ENCODE peak calls at places on chromosomes 6 and 20, in ten cellular contexts. S is lower lobe of right lung; L is tibial nerve; E is CD8-positive, alpha-beta T cell; H is ascending aorta; I is GM06990; D is uterus; Y is pancreas; C is adrenal gland; A is upper lobe of right lung. Q is an unnamed sample. For H3K27me3, the result is how much of the 10 kb centered on the place peaks cover.

GRCh38 chr6:149158076-149158475 is 159.4 kb upstream of the TAB2 start:
- DNase-seq in S (no peak), L (no peak), E (no peak), H (no peak), I (no peak), D (no peak), Y (no peak), C (no peak), A (no peak), Q (no peak)

GRCh38 chr20:12152996-12153395 is 235.3 kb downstream of the BTBD3 start:
- DNase-seq in S (no peak), L (no peak), E (no peak), H (no peak), I (no peak), D (no peak), Y (no peak), C (no peak), A (no peak), Q (no peak)

GRCh38 chr6:35722121-35722761 is 14.6 kb upstream of the ARMC12 start:
- DNase-seq in S (no peak), L (peak), E (no peak), H (no peak), I (no peak), D (peak), Y (no peak), C (peak), A (peak), Q (peak)

GRCh38 chr6:55578537-55579363 is at the start of gene HMGCLL1:
- DNase-seq in S (peak), L (no peak), E (no peak), H (no peak), I (peak), D (peak), Y (peak), C (peak), A (peak), Q (no peak)

GRCh38 chr6:65259080-65259479 is 447.9 kb downstream of the EYS start:
- DNase-seq in S (no peak), L (no peak), E (no peak), H (no peak), I (no peak), D (no peak), Y (no peak), C (no peak), A (no peak), Q (no peak)

GRCh38 chr6:156780962-156781705 is 4.0 kb downstream of the ARID1B start:
- DNase-seq in S (no peak), L (no peak), E (no peak), H (no peak), I (no peak), D (no peak), Y (no peak), C (no peak), A (no peak), Q (no peak)

GRCh38 chr20:51995038-51995437 is 192.7 kb upstream of the SALL4 start:
- DNase-seq in S (no peak), L (no peak), E (no peak), H (no peak), I (no peak), D (no peak), Y (no peak), C (no peak), A (no peak), Q (no peak)

GRCh38 chr6:136510299-136510698 is 39.9 kb downstream of the MAP7 start:
- DNase-seq in S (no peak), L (no peak), E (no peak), H (no peak), I (no peak), D (no peak), Y (no peak), C (no peak), A (no peak), Q (no peak)

GRCh38 chr20:63896136-63896890 is 1.4 kb downstream of the DNAJC5 start:
- DNase-seq in S (peak), L (peak), E (peak), H (no peak), I (peak), D (no peak), Y (peak), C (peak), A (peak), Q (peak)

GRCh38 chr6:148435386-148435785 is 92.7 kb downstream of the SASH1 start:
- DNase-seq in S (no peak), L (no peak), E (no peak), H (no peak), I (no peak), D (no peak), Y (no peak), C (no peak), A (no peak), Q (no peak)

GRCh38 chr6:149271348-149272340 is 45.9 kb upstream of the TAB2 start:
- DNase-seq in S (peak), L (peak), E (peak), H (no peak), I (peak), D (no peak), Y (no peak), C (peak), A (no peak), Q (no peak)

GRCh38 chr6:42333622-42334021 is 116.0 kb upstream of the MRPS10 start:
- DNase-seq in S (no peak), L (no peak), E (no peak), H (no peak), I (no peak), D (no peak), Y (no peak), C (peak), A (no peak), Q (no peak)

GRCh38 chr6:13915566-13916229 is 9.1 kb upstream of the RNF182 start:
- DNase-seq in S (no peak), L (no peak), E (no peak), H (no peak), I (no peak), D (no peak), Y (no peak), C (no peak), A (no peak), Q (no peak)

GRCh38 chr6:166307082-166307980 is 861 bp downstream of the PRR18 start:
- DNase-seq in S (no peak), L (no peak), E (no peak), H (no peak), I (peak), D (no peak), Y (no peak), C (no peak), A (no peak), Q (no peak)

GRCh38 chr6:149545258-149545753 is 537 bp downstream of the PPIL4 start:
- DNase-seq in S (peak), L (peak), E (peak), H (no peak), I (peak), D (peak), Y (peak), C (peak), A (peak), Q (peak)

GRCh38 chr6:79671605-79672266 is 40.6 kb downstream of the SH3BGRL2 start:
- DNase-seq in S (peak), L (no peak), E (peak), H (no peak), I (no peak), D (no peak), Y (peak), C (peak), A (peak), Q (peak)

GRCh38 chr20:48147326-48147725 is 362.0 kb upstream of the SULF2 start:
- DNase-seq in S (no peak), L (no peak), E (no peak), H (no peak), I (no peak), D (no peak), Y (no peak), C (no peak), A (no peak), Q (no peak)

GRCh38 chr6:149500085-149500484 is 15.3 kb upstream of the ZC3H12D start:
- DNase-seq in S (no peak), L (no peak), E (no peak), H (no peak), I (no peak), D (no peak), Y (no peak), C (no peak), A (no peak), Q (no peak)

GRCh38 chr20:17177341-17177740 is 49.5 kb upstream of the PCSK2 start:
- DNase-seq in S (no peak), L (no peak), E (no peak), H (no peak), I (no peak), D (no peak), Y (no peak), C (no peak), A (no peak), Q (no peak)

GRCh38 chr6:106387875-106388274 is 27.4 kb downstream of the CRYBG1 start:
- DNase-seq in S (no peak), L (no peak), E (no peak), H (no peak), I (no peak), D (no peak), Y (no peak), C (no peak), A (no peak), Q (no peak)

GRCh38 chr6:32558426-32559057 is 28.5 kb upstream of the HLA-DRB5 start:
- DNase-seq in S (no peak), L (no peak), E (no peak), H (no peak), I (no peak), D (no peak), Y (no peak), C (no peak), A (no peak), Q (no peak)

GRCh38 chr6:79719248-79719975 is 88.3 kb downstream of the SH3BGRL2 start:
- DNase-seq in S (no peak), L (no peak), E (no peak), H (no peak), I (no peak), D (no peak), Y (no peak), C (no peak), A (no peak), Q (peak)

GRCh38 chr6:73704260-73704659 is 8.3 kb downstream of the CD109 start:
- DNase-seq in S (no peak), L (peak), E (no peak), H (no peak), I (no peak), D (no peak), Y (no peak), C (no peak), A (no peak), Q (no peak)

GRCh38 chr20:31484001-31484400 is 8.9 kb downstream of the REM1 start:
- DNase-seq in S (no peak), L (no peak), E (no peak), H (no peak), I (no peak), D (peak), Y (no peak), C (no peak), A (no peak), Q (no peak)

GRCh38 chr6:157514659-157515496 is 133.9 kb downstream of the ZDHHC14 start:
- DNase-seq in S (no peak), L (no peak), E (no peak), H (no peak), I (no peak), D (no peak), Y (no peak), C (peak), A (no peak), Q (no peak)

GRCh38 chr20:59571591-59572314 is 32.6 kb upstream of the PHACTR3 start:
- DNase-seq in S (peak), L (peak), E (peak), H (no peak), I (peak), D (peak), Y (peak), C (peak), A (peak), Q (peak)

GRCh38 chr20:43438578-43439316 is 18.9 kb upstream of the SRSF6 start:
- DNase-seq in S (no peak), L (no peak), E (no peak), H (no peak), I (peak), D (no peak), Y (no peak), C (peak), A (no peak), Q (no peak)

GRCh38 chr6:161407115-161407514 is 133.3 kb upstream of the AGPAT4 start:
- DNase-seq in S (no peak), L (no peak), E (no peak), H (no peak), I (no peak), D (no peak), Y (no peak), C (no peak), A (no peak), Q (no peak)

GRCh38 chr6:81589465-81590313 is 162.8 kb downstream of the TENT5A start:
- DNase-seq in S (no peak), L (no peak), E (no peak), H (no peak), I (no peak), D (no peak), Y (no peak), C (no peak), A (no peak), Q (peak)

GRCh38 chr6:110446405-110446804 is 30.0 kb downstream of the SLC22A16 start:
- DNase-seq in S (no peak), L (no peak), E (no peak), H (no peak), I (no peak), D (no peak), Y (no peak), C (no peak), A (no peak), Q (no peak)

GRCh38 chr20:49594143-49594928 is 26.4 kb upstream of the PTGIS start:
- DNase-seq in S (no peak), L (peak), E (no peak), H (no peak), I (no peak), D (peak), Y (no peak), C (no peak), A (no peak), Q (peak)

GRCh38 chr6:125986956-125987617 is 747 bp downstream of the TRMT11 start:
- DNase-seq in S (no peak), L (no peak), E (no peak), H (no peak), I (no peak), D (no peak), Y (no peak), C (no peak), A (no peak), Q (no peak)

GRCh38 chr20:61748376-61748775 is 317.3 kb downstream of the TAF4 start:
- DNase-seq in S (no peak), L (no peak), E (no peak), H (no peak), I (no peak), D (no peak), Y (no peak), C (no peak), A (no peak), Q (no peak)

GRCh38 chr6:18139935-18140621 is 14.8 kb downstream of the TPMT start:
- DNase-seq in S (no peak), L (no peak), E (no peak), H (no peak), I (no peak), D (no peak), Y (no peak), C (no peak), A (no peak), Q (no peak)

GRCh38 chr6:159213401-159213800 is 44.2 kb downstream of the FNDC1 start:
- DNase-seq in S (no peak), L (no peak), E (no peak), H (no peak), I (no peak), D (no peak), Y (no peak), C (no peak), A (no peak), Q (no peak)

GRCh38 chr20:21185849-21186248 is 60.0 kb downstream of the KIZ start:
- DNase-seq in S (no peak), L (no peak), E (no peak), H (no peak), I (no peak), D (no peak), Y (no peak), C (no peak), A (no peak), Q (no peak)

GRCh38 chr6:53651149-53651763 is 14.3 kb downstream of the KLHL31 start:
- DNase-seq in S (peak), L (peak), E (peak), H (no peak), I (no peak), D (peak), Y (peak), C (peak), A (no peak), Q (peak)

DNA sequence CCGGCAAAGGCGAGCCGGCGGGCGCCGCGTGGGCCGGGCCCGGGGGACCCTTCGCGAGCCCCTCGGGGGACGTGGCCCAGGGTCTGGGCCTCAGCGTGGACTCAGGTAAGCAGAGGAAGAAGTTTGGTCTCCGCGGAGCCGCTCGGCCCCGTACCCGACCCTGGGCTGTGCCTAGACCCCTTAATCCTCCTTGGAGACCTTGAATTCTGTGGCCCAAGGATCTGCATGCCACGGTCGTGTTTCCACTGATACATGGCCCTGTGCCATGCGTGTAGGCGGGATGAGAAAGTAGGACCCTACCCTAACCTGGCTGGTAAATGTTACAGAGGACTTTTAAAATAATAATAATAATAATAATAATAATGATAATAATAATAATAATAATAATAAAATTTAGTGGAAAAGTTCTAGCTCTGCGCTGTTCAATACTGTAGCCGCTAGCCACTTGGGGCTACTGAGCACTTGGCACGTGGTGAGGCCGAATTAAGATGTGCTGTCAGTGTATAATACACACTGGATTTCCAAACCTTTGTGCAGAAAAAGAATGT is 5.7 kb downstream of the VGLL2 start:
- DNase-seq in S (no peak), L (no peak), E (no peak), H (no peak), I (no peak), D (no peak), Y (no peak), C (no peak), A (no peak), Q (no peak)
- H3K27me3 ChIP-seq in S (half or more), L (under half), E (under half), H (under half), I (under half), D (half or more), Y (under half), C (half or more), A (half or more), Q (half or more)

DNA sequence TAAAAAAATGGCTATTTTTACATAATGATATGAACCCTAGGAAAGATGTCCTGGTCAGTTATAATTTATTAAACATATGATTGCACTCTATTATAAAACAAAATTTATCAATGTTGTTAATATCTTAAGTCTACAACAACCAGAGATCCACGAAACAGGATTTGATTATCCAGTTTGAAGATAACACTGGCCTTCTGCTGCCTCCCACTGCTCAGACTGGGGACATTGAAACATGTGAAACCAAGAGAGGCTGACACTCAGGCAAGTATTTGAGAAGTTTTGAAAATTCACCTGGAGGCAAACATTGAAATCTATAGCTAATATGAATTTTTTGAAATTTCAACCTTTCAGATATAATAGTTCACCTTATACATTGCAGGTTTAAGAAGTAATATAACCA is 219.3 kb upstream of the HSF2 start:
- DNase-seq in S (no peak), L (no peak), E (no peak), H (no peak), I (no peak), D (no peak), Y (no peak), C (no peak), A (no peak), Q (no peak)
- TF ChIP-seq CTCF in S (no peak), L (no peak), E (no peak), H (no peak), I (no peak), D (peak), Y (no peak), C (no peak), A (peak), Q (no peak)

GRCh38 chr6:113055998-113056397 is 708.9 kb downstream of the RFPL4B start:
- DNase-seq in S (no peak), L (no peak), E (no peak), H (no peak), I (no peak), D (no peak), Y (no peak), C (no peak), A (no peak), Q (no peak)
- H3K4me3 ChIP-seq in S (no peak), L (no peak), E (no peak), H (no peak), I (no peak), D (no peak), Y (no peak), C (no peak), A (no peak), Q (no peak)

GRCh38 chr6:10410214-10410873 is 4.5 kb downstream of the TFAP2A start:
- DNase-seq in S (no peak), L (no peak), E (no peak), H (no peak), I (no peak), D (no peak), Y (no peak), C (no peak), A (no peak), Q (no peak)
- H3K27me3 ChIP-seq in S (half or more), L (under half), E (under half), H (under half), I (under half), D (half or more), Y (under half), C (half or more), A (half or more), Q (half or more)

DNA sequence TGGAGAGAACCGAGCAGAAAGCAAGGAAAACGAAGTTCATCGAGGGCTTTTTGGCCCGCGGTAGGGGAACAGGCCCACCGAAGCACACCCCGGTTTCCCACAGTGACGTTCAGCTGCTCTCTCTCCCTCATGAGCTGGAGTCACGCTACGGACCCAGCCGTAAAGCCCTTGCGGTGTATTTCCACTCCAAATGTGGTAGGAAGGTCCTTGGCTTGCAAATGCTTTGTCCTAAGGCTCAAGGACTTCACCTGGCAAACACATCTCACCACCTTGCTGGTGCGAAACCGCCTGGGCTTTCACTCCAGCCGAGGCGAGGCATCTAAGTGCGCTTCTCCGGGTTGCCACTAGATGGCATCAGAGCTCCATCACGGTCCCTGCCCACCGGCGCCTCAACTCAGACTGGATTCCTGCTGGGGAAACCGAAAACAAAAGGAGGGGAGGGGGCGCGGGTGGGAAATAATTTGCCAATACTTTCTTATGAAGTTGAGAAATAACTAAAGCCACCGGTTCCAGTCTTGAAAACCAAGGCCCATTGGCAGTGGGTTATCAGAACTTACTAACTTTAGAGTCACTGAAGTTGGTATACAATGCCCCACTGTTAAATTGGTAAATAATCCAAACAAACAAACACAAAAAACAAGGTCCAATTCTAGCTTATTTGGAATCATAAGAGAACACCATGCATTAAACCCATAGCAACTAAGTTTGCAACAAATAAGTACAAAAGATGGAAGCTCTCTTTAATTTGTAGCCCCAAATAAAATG is 13.4 kb upstream of the FOXC1 start:
- DNase-seq in S (peak), L (peak), E (peak), H (no peak), I (no peak), D (peak), Y (peak), C (peak), A (peak), Q (peak)
- TF ChIP-seq CTCF in S (peak), L (peak), E (peak), H (peak), I (peak), D (peak), Y (peak), C (peak), A (peak), Q (peak)

GRCh38 chr6:128723667-128724066 is 159.3 kb upstream of the LAMA2 start:
- DNase-seq in S (no peak), L (no peak), E (no peak), H (no peak), I (no peak), D (no peak), Y (no peak), C (no peak), A (no peak), Q (no peak)
- H3K4me3 ChIP-seq in S (no peak), L (no peak), E (no peak), H (no peak), I (no peak), D (no peak), Y (no peak), C (no peak), A (no peak), Q (no peak)

Q was measured in stomach.